ENCODE peak calls at places on chromosome 21, in four cellular contexts. G, H, Q and S are unnamed samples.
A peak's percentile ranks its signal among the peaks of the same experiment; 100 is the strongest.

GRCh38 chr21:32382108-32382601 is 10.7 kb downstream of the URB1 start:
- DNase-seq in G (no peak), H (no peak), Q (no peak), S (no peak)

GRCh38 chr21:42760361-42760970 is 107.0 kb downstream of the PDE9A start:
- DNase-seq in G (no peak), H (no peak), Q (no peak), S (no peak)

GRCh38 chr21:25512095-25513086 is 94.9 kb downstream of the MRPL39 start:
- DNase-seq in G (no peak), H (no peak), Q (no peak), S (no peak)

GRCh38 chr21:41680444-41681335 is 86.2 kb downstream of the RIPK4 start:
- DNase-seq in G (no peak), H (no peak), Q (no peak), S (no peak)

GRCh38 chr21:46084041-46084561 is 13.8 kb upstream of the COL6A2 start:
- DNase-seq in G (no peak), H (no peak), Q (no peak), S (no peak)

GRCh38 chr21:16046625-16047340 is 317.0 kb downstream of the USP25 start:
- DNase-seq in G (no peak), H (no peak), Q (no peak), S (no peak)

GRCh38 chr21:42202321-42202720 is 16.6 kb upstream of the ABCG1 start:
- DNase-seq in G (no peak), H (no peak), Q (no peak), S (no peak)

GRCh38 chr21:29501451-29501850 is 202.7 kb downstream of the BACH1 start:
- DNase-seq in G (no peak), H (no peak), Q (no peak), S (no peak)

GRCh38 chr21:36854391-36854790 is 112.1 kb downstream of the HLCS start:
- DNase-seq in G (peak; percentile 69), H (peak; percentile 81), Q (peak; percentile 72), S (peak; percentile 52)

GRCh38 chr21:34967509-34968289 is 81.4 kb downstream of the RUNX1 start:
- DNase-seq in G (no peak), H (no peak), Q (peak; percentile 39), S (peak; percentile 42)

GRCh38 chr21:41612674-41613250 is 104.8 kb upstream of the TMPRSS2 start:
- DNase-seq in G (peak; percentile 79), H (peak; percentile 88), Q (peak; percentile 76), S (peak; percentile 15)

GRCh38 chr21:16055012-16055411 is 325.2 kb downstream of the USP25 start:
- DNase-seq in G (no peak), H (no peak), Q (no peak), S (no peak)

GRCh38 chr21:32887026-32887425 is 115.5 kb upstream of the PAXBP1 start:
- DNase-seq in G (no peak), H (no peak), Q (no peak), S (no peak)

GRCh38 chr21:34999397-34999941 is 49.6 kb downstream of the RUNX1 start:
- DNase-seq in G (no peak), H (no peak), Q (no peak), S (no peak)

GRCh38 chr21:14686466-14687276 is 140.6 kb upstream of the SAMSN1 start:
- DNase-seq in G (no peak), H (no peak), Q (no peak), S (no peak)

GRCh38 chr21:28857720-28858119 is 135.0 kb downstream of the LTN1 start:
- DNase-seq in G (no peak), H (no peak), Q (no peak), S (peak; percentile 67)

GRCh38 chr21:43369124-43369523 is 57.8 kb downstream of the SIK1 start:
- DNase-seq in G (no peak), H (no peak), Q (no peak), S (peak; percentile 31)

GRCh38 chr21:33554236-33554981 is 11.6 kb downstream of the SON start:
- DNase-seq in G (no peak), H (no peak), Q (no peak), S (no peak)

GRCh38 chr21:42833439-42833815 is 45.9 kb downstream of the WDR4 start:
- DNase-seq in G (peak; percentile 25), H (peak; percentile 61), Q (peak; percentile 51), S (peak; percentile 25)

GRCh38 chr21:37257526-37257966 is 9.6 kb downstream of the VPS26C start:
- DNase-seq in G (no peak), H (no peak), Q (no peak), S (peak; percentile 57)

GRCh38 chr21:46037338-46038325 is 56.1 kb downstream of the COL6A1 start:
- DNase-seq in G (no peak), H (peak; percentile 43), Q (no peak), S (no peak)

GRCh38 chr21:29376556-29376955 is 77.8 kb downstream of the BACH1 start:
- DNase-seq in G (peak; percentile 68), H (peak; percentile 67), Q (peak; percentile 23), S (peak; percentile 47)

GRCh38 chr21:37338671-37339526 is 27.7 kb upstream of the DYRK1A start:
- DNase-seq in G (no peak), H (no peak), Q (peak; percentile 71), S (peak; percentile 79)

GRCh38 chr21:46126321-46127238 is 28.7 kb downstream of the COL6A2 start:
- DNase-seq in G (peak; percentile 8), H (peak; percentile 39), Q (no peak), S (no peak)

DNA sequence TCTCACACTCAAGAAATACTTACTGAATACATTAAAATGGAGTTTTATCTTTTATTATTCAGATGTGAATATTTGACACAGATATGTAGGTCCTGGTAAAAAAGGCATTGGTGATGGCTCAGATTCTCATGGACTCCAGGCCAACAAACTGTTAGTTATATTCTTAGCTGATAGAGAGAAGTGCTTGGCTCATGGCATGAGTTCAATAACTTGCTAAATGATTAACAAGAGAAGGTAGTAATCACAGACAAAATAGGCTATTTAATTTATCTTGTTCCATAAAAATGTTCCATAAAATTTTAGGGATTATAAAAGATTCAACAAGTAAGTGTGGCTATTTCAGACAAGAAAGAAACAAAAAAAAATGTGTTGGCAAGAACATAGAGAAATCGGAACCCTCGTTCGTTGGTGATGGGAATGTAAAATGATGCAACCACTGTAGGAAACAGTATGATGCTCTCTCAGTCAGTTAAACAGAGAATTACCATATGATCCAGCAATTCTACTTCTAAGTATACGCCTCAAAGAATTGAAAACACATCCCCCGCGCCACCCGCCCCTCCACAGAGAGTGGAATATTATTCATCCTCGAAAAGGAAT is 737.8 kb upstream of the ADAMTS5 start:
- DNase-seq in G (no peak), H (no peak), Q (no peak), S (no peak)
- TF ChIP-seq SP1 in G (no peak), H (no peak), Q (no peak), S (no peak)

GRCh38 chr21:39137248-39138186 is 45.7 kb downstream of the PSMG1 start:
- DNase-seq in G (peak; percentile 54), H (peak; percentile 64), Q (no peak), S (peak; percentile 43)
- TF ChIP-seq USF2 in G (no peak), H (no peak), Q (no peak), S (no peak)

DNA sequence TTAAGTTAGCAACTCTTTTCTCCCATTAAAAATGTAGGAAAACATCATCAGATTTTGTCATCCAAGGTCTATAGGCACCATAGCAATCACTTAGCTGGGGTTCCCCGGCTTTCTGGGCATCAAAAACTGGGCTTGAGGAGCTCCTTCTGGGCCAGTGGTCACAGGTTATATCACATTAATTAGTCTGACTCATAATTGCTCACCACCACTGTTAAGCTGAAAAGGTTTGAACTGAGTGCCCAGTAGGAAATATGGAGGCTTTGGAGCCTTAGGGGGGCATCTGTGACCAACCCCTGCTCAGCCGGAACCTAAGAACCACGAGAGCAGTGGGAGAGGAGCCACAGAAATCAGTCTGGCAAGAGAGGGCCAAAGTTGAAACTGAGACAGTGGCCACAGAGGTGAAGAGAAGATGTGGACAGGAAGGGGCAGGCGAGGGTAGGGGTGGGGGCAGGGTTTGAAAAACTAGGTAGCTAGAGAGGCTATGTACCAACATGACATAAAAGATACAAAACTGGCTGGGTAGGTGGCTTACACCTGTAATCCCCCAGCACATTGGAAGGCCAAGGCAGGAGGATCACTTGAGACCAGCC is 28.2 kb upstream of the TIAM1 start:
- DNase-seq in G (no peak), H (no peak), Q (no peak), S (no peak)
- TF ChIP-seq SP1 in G (no peak), H (no peak), Q (no peak), S (no peak)

GRCh38 chr21:44427241-44428120 is 27.8 kb upstream of the LRRC3 start:
- DNase-seq in G (no peak), H (no peak), Q (no peak), S (no peak)
- TF ChIP-seq USF2 in G (no peak), H (no peak), Q (no peak), S (no peak)